ENCODE peak calls at places on chromosomes 3 and 15, in six cellular contexts. C is hippocampal formation; N is AG10803; Z is activated T-helper 1 cell treated with anti-CD3 and anti-CD28 coated beads, Interleukin-2, amount 50 U/mL, for 16 hours; L is activated T-cell treated with anti-CD3 and anti-CD28 coated beads, Interleukin-2, amount 50 U/mL, for 72 hours; K is GM06990. S is an unnamed sample.

GRCh38 chr3:62539762-62540161 is 166.4 kb upstream of the FEZF2 start:
- DNase-seq in C (no peak), N (no peak), Z (no peak), L (no peak), K (no peak), S (no peak)

GRCh38 chr15:57418640-57419039 is 42.3 kb downstream of the CGNL1 start:
- DNase-seq in C (no peak), N (no peak), Z (no peak), L (no peak), K (no peak), S (peak)

GRCh38 chr3:190614466-190615384 is 100.8 kb downstream of the IL1RAP start:
- DNase-seq in C (no peak), N (no peak), Z (no peak), L (no peak), K (no peak), S (no peak)

GRCh38 chr3:171809513-171810277 is 588 bp downstream of the PLD1 start:
- DNase-seq in C (peak), N (peak), Z (peak), L (peak), K (peak), S (peak)

GRCh38 chr3:61935819-61936218 is 374.4 kb downstream of the PTPRG start:
- DNase-seq in C (no peak), N (no peak), Z (no peak), L (no peak), K (no peak), S (no peak)

GRCh38 chr15:67700023-67700422 is 125.3 kb upstream of the SKOR1 start:
- DNase-seq in C (no peak), N (peak), Z (no peak), L (no peak), K (no peak), S (no peak)

GRCh38 chr3:57279685-57280084 is 12.8 kb downstream of the ASB14 start:
- DNase-seq in C (no peak), N (no peak), Z (no peak), L (no peak), K (no peak), S (no peak)

GRCh38 chr3:164620956-164621355 is 457.3 kb downstream of the SI start:
- DNase-seq in C (no peak), N (no peak), Z (no peak), L (no peak), K (no peak), S (no peak)

GRCh38 chr3:13420817-13421755 is 964 bp upstream of the NUP210 start:
- DNase-seq in C (no peak), N (no peak), Z (peak), L (peak), K (peak), S (peak)

GRCh38 chr15:96535148-96535547 is 204.6 kb downstream of the NR2F2 start:
- DNase-seq in C (no peak), N (no peak), Z (no peak), L (no peak), K (no peak), S (no peak)

GRCh38 chr15:81992523-81992922 is 53.3 kb downstream of the MEX3B start:
- DNase-seq in C (no peak), N (no peak), Z (no peak), L (no peak), K (no peak), S (no peak)

GRCh38 chr3:57434041-57434440 is 110.1 kb downstream of the DNAH12 start:
- DNase-seq in C (no peak), N (peak), Z (no peak), L (no peak), K (no peak), S (no peak)

GRCh38 chr3:57949779-57950618 is 58.2 kb upstream of the FLNB start:
- DNase-seq in C (no peak), N (peak), Z (no peak), L (no peak), K (no peak), S (no peak)

GRCh38 chr3:42051384-42052131 is 39.6 kb upstream of the TRAK1 start:
- DNase-seq in C (no peak), N (peak), Z (no peak), L (no peak), K (no peak), S (no peak)

GRCh38 chr3:179037361-179037760 is 34.2 kb downstream of the ZMAT3 start:
- DNase-seq in C (peak), N (peak), Z (peak), L (peak), K (no peak), S (peak)

GRCh38 chr3:102163039-102163817 is 271.6 kb upstream of the ZPLD1 start:
- DNase-seq in C (no peak), N (peak), Z (no peak), L (no peak), K (no peak), S (no peak)

GRCh38 chr15:70902105-70902504 is 9.5 kb downstream of the LRRC49 start:
- DNase-seq in C (no peak), N (peak), Z (no peak), L (no peak), K (no peak), S (peak)

GRCh38 chr15:67832965-67833503 is 6.8 kb downstream of the RNU6-1 start:
- DNase-seq in C (no peak), N (no peak), Z (no peak), L (no peak), K (no peak), S (no peak)

GRCh38 chr15:25401511-25401910 is 37.3 kb downstream of the UBE3A start:
- DNase-seq in C (no peak), N (no peak), Z (no peak), L (no peak), K (no peak), S (peak)

GRCh38 chr15:70327328-70328136 is 229.8 kb upstream of the TLE3 start:
- DNase-seq in C (no peak), N (peak), Z (no peak), L (no peak), K (no peak), S (peak)

GRCh38 chr15:48946840-48947187 is 16.9 kb downstream of the SHC4 start:
- DNase-seq in C (no peak), N (no peak), Z (no peak), L (no peak), K (no peak), S (no peak)

GRCh38 chr15:92636950-92637481 is 18.6 kb downstream of the FAM174B start:
- DNase-seq in C (no peak), N (no peak), Z (no peak), L (no peak), K (peak), S (no peak)

GRCh38 chr3:119323401-119324107 is 29.4 kb downstream of the ARHGAP31 start:
- DNase-seq in C (no peak), N (no peak), Z (peak), L (no peak), K (no peak), S (peak)

GRCh38 chr15:56243774-56244236 is at the start of gene RFX7:
- DNase-seq in C (peak), N (peak), Z (peak), L (peak), K (peak), S (peak)

GRCh38 chr3:99721633-99722007 is 83.2 kb downstream of the COL8A1 start:
- DNase-seq in C (no peak), N (no peak), Z (no peak), L (no peak), K (no peak), S (no peak)

GRCh38 chr3:111924283-111924682 is 54.5 kb upstream of the ABHD10 start:
- DNase-seq in C (no peak), N (no peak), Z (no peak), L (no peak), K (no peak), S (no peak)

GRCh38 chr3:99396651-99397050 is 241.7 kb upstream of the COL8A1 start:
- DNase-seq in C (no peak), N (peak), Z (no peak), L (no peak), K (no peak), S (no peak)

GRCh38 chr3:107436029-107436428 is 58.8 kb downstream of the CCDC54 start:
- DNase-seq in C (no peak), N (no peak), Z (no peak), L (no peak), K (no peak), S (no peak)

GRCh38 chr3:149258298-149258697 is 36.7 kb upstream of the CP start:
- DNase-seq in C (no peak), N (no peak), Z (no peak), L (no peak), K (no peak), S (no peak)

GRCh38 chr15:66797921-66798320 is 95.9 kb downstream of the SMAD6 start:
- DNase-seq in C (no peak), N (peak), Z (no peak), L (no peak), K (no peak), S (no peak)

GRCh38 chr3:46812237-46812791 is 50.9 kb downstream of the MYL3 start:
- DNase-seq in C (peak), N (peak), Z (peak), L (peak), K (peak), S (no peak)

GRCh38 chr15:100373037-100373896 is 31.5 kb upstream of the ADAMTS17 start:
- DNase-seq in C (no peak), N (no peak), Z (no peak), L (no peak), K (no peak), S (no peak)

GRCh38 chr3:146589899-146590508 is 15.1 kb downstream of the PLSCR5 start:
- DNase-seq in C (no peak), N (peak), Z (no peak), L (peak), K (no peak), S (peak)

GRCh38 chr3:27533718-27534578 is 49.8 kb upstream of the SLC4A7 start:
- DNase-seq in C (no peak), N (peak), Z (no peak), L (peak), K (peak), S (peak)

GRCh38 chr3:117665311-117665710 is 955.7 kb downstream of the TUSC7 start:
- DNase-seq in C (no peak), N (no peak), Z (no peak), L (no peak), K (no peak), S (no peak)

S was measured in MV-4-11.